ENCODE peak calls at places on chromosomes 3 and 15, in five cellular contexts. L is endothelial cell of umbilical vein; T is brain microvascular endothelial cell; F is body of pancreas; W is CD8-positive, alpha-beta T cell. S is an unnamed sample.

GRCh38 chr3:13600950-13601691 is 52.2 kb downstream of the FBLN2 start:
- DNase-seq in L (no peak), T (peak), F (no peak), W (no peak), S (peak)

GRCh38 chr15:89370120-89371077 is 35.8 kb upstream of the POLG start:
- DNase-seq in L (no peak), T (no peak), F (no peak), W (no peak), S (peak)

GRCh38 chr15:29127506-29128430 is 141.9 kb downstream of the NSMCE3 start:
- DNase-seq in L (no peak), T (no peak), F (no peak), W (no peak), S (peak)

GRCh38 chr3:77620009-77620408 is 580.1 kb downstream of the ROBO2 start:
- DNase-seq in L (no peak), T (peak), F (no peak), W (no peak), S (no peak)

GRCh38 chr3:23999012-23999641 is 54.0 kb downstream of the NR1D2 start:
- DNase-seq in L (peak), T (peak), F (peak), W (peak), S (peak)

GRCh38 chr15:95994418-95994817 is 336.1 kb upstream of the NR2F2 start:
- DNase-seq in L (no peak), T (peak), F (no peak), W (no peak), S (no peak)

GRCh38 chr15:36632196-36632595 is 52.8 kb downstream of the CDIN1 start:
- DNase-seq in L (no peak), T (peak), F (no peak), W (no peak), S (peak)

GRCh38 chr15:77012868-77013267 is 17.9 kb downstream of the PSTPIP1 start:
- DNase-seq in L (no peak), T (no peak), F (no peak), W (no peak), S (peak)

GRCh38 chr3:157078131-157078835 is 81.7 kb downstream of the CCNL1 start:
- DNase-seq in L (no peak), T (no peak), F (no peak), W (no peak), S (no peak)

GRCh38 chr3:99548674-99549073 is 89.7 kb upstream of the COL8A1 start:
- DNase-seq in L (peak), T (no peak), F (no peak), W (no peak), S (no peak)

GRCh38 chr3:57784089-57784735 is 28.1 kb downstream of the SLMAP start:
- DNase-seq in L (no peak), T (no peak), F (no peak), W (no peak), S (no peak)

GRCh38 chr3:72829701-72830100 is 18.5 kb downstream of the SHQ1 start:
- DNase-seq in L (no peak), T (no peak), F (no peak), W (no peak), S (no peak)

GRCh38 chr3:113051222-113051804 is 60.5 kb downstream of the GTPBP8 start:
- DNase-seq in L (peak), T (peak), F (peak), W (peak), S (peak)

GRCh38 chr15:66459818-66460615 is 37.5 kb downstream of the SNAPC5 start:
- DNase-seq in L (no peak), T (peak), F (no peak), W (no peak), S (peak)

GRCh38 chr15:91865903-91866302 is 12.4 kb downstream of the SLCO3A1 start:
- DNase-seq in L (no peak), T (no peak), F (no peak), W (no peak), S (no peak)

GRCh38 chr15:101239724-101240136 is 12.1 kb downstream of the CHSY1 start:
- DNase-seq in L (no peak), T (no peak), F (no peak), W (no peak), S (no peak)

GRCh38 chr3:63067999-63068645 is 192.9 kb upstream of the CADPS start:
- DNase-seq in L (peak), T (peak), F (no peak), W (no peak), S (no peak)

GRCh38 chr3:83003917-83004316 is 1242.5 kb upstream of the GBE1 start:
- DNase-seq in L (no peak), T (no peak), F (no peak), W (no peak), S (no peak)

GRCh38 chr3:32117324-32117723 is 10.9 kb downstream of the GPD1L start:
- DNase-seq in L (no peak), T (peak), F (no peak), W (no peak), S (no peak)

GRCh38 chr3:67083277-67083676 is 85.2 kb downstream of the KBTBD8 start:
- DNase-seq in L (peak), T (peak), F (no peak), W (no peak), S (no peak)

GRCh38 chr3:61560452-61561373 is 658 bp upstream of the PTPRG start:
- DNase-seq in L (peak), T (peak), F (peak), W (no peak), S (peak)
- H3K27ac ChIP-seq in L (peak), T (peak), F (peak), W (no peak), S (peak)

DNA sequence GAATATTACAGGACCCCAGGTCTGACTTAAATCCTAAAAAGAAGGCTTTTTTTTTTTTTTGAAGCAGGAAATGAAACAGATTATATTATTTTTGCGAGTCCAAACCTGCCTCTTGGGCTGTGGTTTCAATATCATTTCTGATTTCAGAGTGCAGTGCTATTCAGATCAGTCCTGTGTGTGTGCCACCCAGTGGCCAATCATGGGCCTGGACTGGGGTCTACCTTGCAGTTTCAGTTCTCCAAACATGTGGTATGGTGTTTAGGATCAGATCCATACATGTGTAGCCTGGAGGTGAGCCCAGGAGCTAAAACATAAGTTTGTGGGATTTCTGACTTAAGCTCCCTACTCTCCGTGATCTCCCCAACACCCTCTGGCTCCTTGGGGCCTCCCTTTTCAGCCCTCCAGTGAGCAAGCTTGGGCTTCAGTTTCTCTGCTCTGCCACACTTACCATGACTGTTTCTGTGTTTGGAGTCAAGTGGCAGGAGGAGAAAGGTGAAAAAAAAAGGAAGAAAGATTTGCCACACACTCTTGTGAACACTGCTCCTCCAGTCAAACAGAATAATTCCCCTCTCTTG is 12.1 kb upstream of the THSD4 start:
- DNase-seq in L (peak), T (peak), F (peak), W (no peak), S (no peak)
- H3K27ac ChIP-seq in L (no peak), T (no peak), F (no peak), W (no peak), S (no peak)

GRCh38 chr15:48396020-48396419 is 64.8 kb downstream of the DUT start:
- DNase-seq in L (no peak), T (no peak), F (no peak), W (no peak), S (no peak)
- H3K27ac ChIP-seq in L (no peak), T (no peak), F (no peak), W (no peak), S (peak)

GRCh38 chr3:172713316-172713715 is 2.4 kb upstream of the NCEH1 start:
- DNase-seq in L (no peak), T (no peak), F (no peak), W (no peak), S (peak)

GRCh38 chr3:172710709-172711456 is at the start of gene NCEH1:
- DNase-seq in L (peak), T (peak), F (peak), W (peak), S (peak)

GRCh38 chr3:172709776-172710708 is 825 bp downstream of the NCEH1 start:
- DNase-seq in L (peak), T (peak), F (peak), W (no peak), S (peak)

GRCh38 chr3:172708905-172709775 is 1.7 kb downstream of the NCEH1 start:
- DNase-seq in L (no peak), T (no peak), F (no peak), W (no peak), S (no peak)

GRCh38 chr3:172711457-172711800 is 562 bp upstream of the NCEH1 start:
- DNase-seq in L (no peak), T (no peak), F (peak), W (no peak), S (no peak)
- H3K27ac ChIP-seq in L (peak), T (peak), F (peak), W (peak), S (peak)

GRCh38 chr15:51192560-51193280 is 98.0 kb upstream of the TNFAIP8L3 start:
- DNase-seq in L (peak), T (peak), F (peak), W (peak), S (peak)
- H3K27ac ChIP-seq in L (no peak), T (no peak), F (no peak), W (no peak), S (peak)

DNA sequence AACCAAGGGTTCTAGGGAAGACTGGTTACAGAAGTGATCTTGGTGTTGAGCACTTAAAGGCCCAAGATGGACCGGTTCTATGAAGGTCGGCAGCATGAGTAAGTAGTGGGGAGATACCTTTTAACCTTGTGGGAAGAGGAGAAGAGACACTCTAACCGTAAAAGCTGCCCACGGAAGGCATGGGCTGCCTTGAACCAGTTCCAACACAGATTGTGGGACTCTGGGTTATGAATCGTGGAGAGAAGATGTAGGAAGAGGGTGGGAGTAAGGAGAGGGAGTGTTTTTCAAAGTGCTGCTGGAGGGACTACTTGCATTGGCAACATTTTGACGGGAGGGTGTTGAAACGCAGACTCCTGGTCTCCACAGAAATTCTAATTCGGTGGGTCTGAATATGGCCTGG is 67.1 kb downstream of the CRYGS start:
- DNase-seq in L (no peak), T (no peak), F (no peak), W (no peak), S (no peak)
- H3K27ac ChIP-seq in L (no peak), T (no peak), F (no peak), W (no peak), S (no peak)

GRCh38 chr3:129559565-129560079 is 16.6 kb downstream of the H1-8 start:
- DNase-seq in L (no peak), T (no peak), F (no peak), W (no peak), S (no peak)

GRCh38 chr3:129558076-129558771 is 15.2 kb downstream of the H1-8 start:
- DNase-seq in L (no peak), T (no peak), F (no peak), W (no peak), S (no peak)

GRCh38 chr3:129560269-129560787 is 17.4 kb downstream of the H1-8 start:
- DNase-seq in L (no peak), T (no peak), F (no peak), W (no peak), S (peak)

GRCh38 chr3:129557737-129558037 is 14.7 kb downstream of the H1-8 start:
- DNase-seq in L (no peak), T (no peak), F (no peak), W (no peak), S (no peak)

DNA sequence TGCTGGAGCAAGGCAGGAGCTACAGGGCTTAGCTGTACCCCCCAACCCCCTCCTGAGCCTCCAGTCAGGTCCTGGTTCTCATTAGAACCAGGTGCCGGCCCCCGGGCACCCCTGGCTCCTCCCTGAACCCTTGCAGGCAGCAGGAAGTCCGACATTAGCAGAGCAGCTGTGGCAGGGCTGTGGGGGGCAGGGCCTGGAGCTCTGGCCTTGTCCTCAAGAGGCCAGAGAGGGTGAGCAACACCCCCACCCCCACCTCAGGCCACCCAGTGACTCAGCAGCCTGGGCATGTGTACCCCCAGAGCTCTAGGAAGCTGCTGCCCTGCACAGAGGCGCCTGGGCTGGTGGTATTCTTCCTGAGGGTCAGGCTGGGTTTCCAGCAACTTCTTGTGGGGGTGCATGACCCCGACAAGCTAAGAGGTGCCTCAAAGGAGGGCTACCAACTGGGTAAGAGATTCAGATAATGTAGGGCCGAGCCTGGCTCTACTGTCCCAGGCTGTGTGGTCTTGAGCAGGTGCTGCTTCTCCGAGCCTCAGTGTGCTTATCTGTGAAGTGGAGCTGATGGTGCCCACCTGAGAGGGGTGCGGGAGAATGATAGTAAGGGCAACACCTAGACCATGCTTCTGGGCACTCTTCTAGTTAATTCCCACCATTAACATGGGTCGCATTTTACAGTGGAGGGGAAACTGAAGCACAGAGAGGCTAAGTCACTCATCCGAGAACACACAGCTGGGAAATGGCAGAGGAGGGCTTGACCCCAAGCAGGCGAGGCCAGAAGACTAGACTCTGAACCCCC is 16.0 kb downstream of the H1-8 start:
- DNase-seq in L (peak), T (no peak), F (no peak), W (no peak), S (peak)
- H3K27ac ChIP-seq in L (peak), T (no peak), F (no peak), W (no peak), S (peak)

GRCh38 chr3:152348436-152349177 is 79.9 kb downstream of the MBNL1 start:
- DNase-seq in L (peak), T (no peak), F (no peak), W (no peak), S (no peak)

GRCh38 chr3:152349397-152349796 is 80.7 kb downstream of the MBNL1 start:
- DNase-seq in L (no peak), T (no peak), F (no peak), W (no peak), S (no peak)

GRCh38 chr3:152350764-152351163 is 82.0 kb downstream of the MBNL1 start:
- DNase-seq in L (no peak), T (no peak), F (no peak), W (no peak), S (no peak)

GRCh38 chr3:152352559-152352958 is 83.8 kb downstream of the MBNL1 start:
- DNase-seq in L (peak), T (peak), F (no peak), W (no peak), S (no peak)

GRCh38 chr3:152350139-152350538 is 81.4 kb downstream of the MBNL1 start:
- DNase-seq in L (no peak), T (no peak), F (no peak), W (no peak), S (no peak)
- H3K27ac ChIP-seq in L (no peak), T (no peak), F (no peak), W (no peak), S (peak)